ENCODE peak calls at places on chromosomes 6 and 20, in six cellular contexts. A, M, Z, P, Y and G are unnamed samples.
A peak's percentile ranks its signal among the peaks of the same experiment; 100 is the strongest.

GRCh38 chr6:12395898-12396297 is 105.7 kb downstream of the EDN1 start:
- DNase-seq in A (no peak), M (no peak), Z (no peak), P (no peak), Y (no peak), G (no peak)

GRCh38 chr6:41584668-41585205 is 38.6 kb downstream of the FOXP4 start:
- DNase-seq in A (no peak), M (no peak), Z (no peak), P (peak; percentile 72), Y (peak; percentile 36), G (peak; percentile 61)

GRCh38 chr20:49510562-49511117 is 28.2 kb upstream of the KCNB1 start:
- DNase-seq in A (peak; percentile 83), M (no peak), Z (peak; percentile 12), P (no peak), Y (peak; percentile 75), G (no peak)

GRCh38 chr20:34578040-34578439 is 19.5 kb downstream of the MAP1LC3A start:
- DNase-seq in A (peak; percentile 39), M (no peak), Z (no peak), P (no peak), Y (peak; percentile 20), G (no peak)

GRCh38 chr6:150263765-150264415 is 104.9 kb upstream of the IYD start:
- DNase-seq in A (no peak), M (no peak), Z (no peak), P (no peak), Y (no peak), G (no peak)

GRCh38 chr20:51388227-51388626 is 154.3 kb downstream of the NFATC2 start:
- DNase-seq in A (peak; percentile 66), M (no peak), Z (no peak), P (no peak), Y (peak; percentile 66), G (no peak)

GRCh38 chr6:139765825-139766285 is 391.4 kb upstream of the CITED2 start:
- DNase-seq in A (peak; percentile 74), M (no peak), Z (peak; percentile 49), P (no peak), Y (peak; percentile 72), G (peak; percentile 57)

GRCh38 chr6:138403324-138403800 is 661 bp upstream of the HEBP2 start:
- DNase-seq in A (no peak), M (peak; percentile 1), Z (peak; percentile 58), P (peak; percentile 67), Y (no peak), G (peak; percentile 53)

GRCh38 chr6:42786525-42786985 is 4.7 kb downstream of the BICRAL start:
- DNase-seq in A (no peak), M (no peak), Z (no peak), P (no peak), Y (no peak), G (no peak)

GRCh38 chr6:25107218-25107617 is 171.5 kb upstream of the RIPOR2 start:
- DNase-seq in A (no peak), M (no peak), Z (no peak), P (no peak), Y (no peak), G (no peak)

GRCh38 chr6:169709293-169709692 is 7.4 kb downstream of the C6orf120 start:
- DNase-seq in A (no peak), M (no peak), Z (no peak), P (no peak), Y (no peak), G (no peak)

GRCh38 chr6:116451916-116452315 is 9.3 kb upstream of the CALHM6 start:
- DNase-seq in A (no peak), M (no peak), Z (no peak), P (no peak), Y (no peak), G (no peak)

GRCh38 chr6:85669735-85670194 is 27.1 kb upstream of the SYNCRIP start:
- DNase-seq in A (peak; percentile 68), M (no peak), Z (peak; percentile 56), P (peak; percentile 53), Y (peak; percentile 28), G (peak; percentile 63)

GRCh38 chr6:25315194-25315593 is 36.0 kb downstream of the CARMIL1 start:
- DNase-seq in A (no peak), M (peak; percentile 24), Z (no peak), P (no peak), Y (no peak), G (peak; percentile 85)

GRCh38 chr6:18141805-18142590 is 12.9 kb downstream of the TPMT start:
- DNase-seq in A (no peak), M (no peak), Z (no peak), P (no peak), Y (no peak), G (peak; percentile 81)

GRCh38 chr20:52269926-52270325 is 78.3 kb upstream of the ZFP64 start:
- DNase-seq in A (no peak), M (no peak), Z (no peak), P (no peak), Y (no peak), G (no peak)

GRCh38 chr6:20534906-20535305 is 649 bp downstream of the CDKAL1 start:
- DNase-seq in A (no peak), M (no peak), Z (no peak), P (peak; percentile 33), Y (no peak), G (no peak)

GRCh38 chr6:46730918-46731461 is 4.2 kb downstream of the PLA2G7 start:
- DNase-seq in A (no peak), M (no peak), Z (no peak), P (no peak), Y (peak; percentile 32), G (no peak)

GRCh38 chr20:3889489-3890409 is 562 bp downstream of the PANK2 start:
- DNase-seq in A (no peak), M (no peak), Z (peak; percentile 37), P (peak; percentile 53), Y (peak; percentile 10), G (peak; percentile 46)
- H2AK5ac ChIP-seq in A (peak overlapping the region; percentile 90), M (peak overlapping the region; percentile 72), Z (peak overlapping the region; percentile 59), P (no peak overlapping the region), Y (peak overlapping the region; percentile 89), G (peak overlapping the region; percentile 90)

DNA sequence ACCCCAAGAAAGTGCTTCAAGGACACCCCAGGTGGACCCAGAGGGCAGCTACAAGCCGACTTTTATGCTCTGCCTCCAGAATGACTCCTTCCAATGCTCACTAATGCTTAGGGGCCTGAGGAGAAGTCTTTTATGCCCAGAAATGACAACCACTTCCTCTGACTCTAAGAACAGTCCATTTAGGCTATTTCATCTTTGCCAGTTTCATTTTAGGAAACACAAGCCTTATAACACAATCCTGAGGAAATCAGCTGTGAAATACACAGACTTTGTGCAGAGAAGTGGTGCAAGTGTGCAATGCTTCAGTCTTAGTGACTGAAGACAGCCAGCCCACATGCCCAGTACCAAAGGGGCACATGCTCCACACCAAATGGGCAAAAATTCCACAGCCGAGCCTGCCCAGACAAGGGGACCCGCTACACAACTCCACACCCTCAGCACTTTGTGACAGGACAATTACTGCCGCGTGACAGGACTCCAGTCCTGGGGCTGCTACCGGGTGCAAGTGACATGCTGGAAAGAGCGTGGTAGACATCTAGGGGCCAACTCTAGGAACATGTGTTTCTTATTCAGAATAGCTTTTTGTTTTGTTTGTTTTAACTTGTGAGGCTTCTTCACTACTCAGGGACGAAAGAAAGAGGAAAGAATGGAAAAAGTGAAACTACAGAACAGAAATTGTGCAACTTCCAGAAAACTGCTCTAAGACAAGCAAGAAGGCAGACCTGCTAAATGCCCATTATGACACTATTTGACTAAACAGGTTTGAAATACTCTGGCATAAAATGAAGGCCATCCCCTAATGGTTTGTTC is 28.2 kb upstream of the PLAGL1 start:
- DNase-seq in A (peak; percentile 40), M (peak; percentile 9), Z (peak; percentile 57), P (no peak), Y (peak; percentile 3), G (peak; percentile 22)
- H3K4me3 ChIP-seq in A (peak overlapping the region; percentile 25), M (no peak overlapping the region), Z (no peak overlapping the region), P (no peak overlapping the region), Y (no peak overlapping the region), G (no peak overlapping the region)

GRCh38 chr6:32853541-32854375 is at the start of the genes PSMB9 and TAP1:
- DNase-seq in A (peak; percentile 90), M (peak; percentile 86), Z (peak; percentile 97), P (peak; percentile 91), Y (peak; percentile 99), G (peak; percentile 94)

GRCh38 chr6:32855467-32856174 is 1.6 kb downstream of the PSMB9 start:
- DNase-seq in A (no peak), M (no peak), Z (peak; percentile 28), P (no peak), Y (peak; percentile 72), G (no peak)

GRCh38 chr6:32852018-32852843 is 1.3 kb downstream of the TAP1 start:
- DNase-seq in A (no peak), M (no peak), Z (no peak), P (no peak), Y (peak; percentile 76), G (no peak)

GRCh38 chr6:32852844-32853540 is 512 bp downstream of the TAP1 start:
- DNase-seq in A (peak; percentile 18), M (no peak), Z (peak; percentile 64), P (peak; percentile 73), Y (peak; percentile 55), G (peak; percentile 16)

DNA sequence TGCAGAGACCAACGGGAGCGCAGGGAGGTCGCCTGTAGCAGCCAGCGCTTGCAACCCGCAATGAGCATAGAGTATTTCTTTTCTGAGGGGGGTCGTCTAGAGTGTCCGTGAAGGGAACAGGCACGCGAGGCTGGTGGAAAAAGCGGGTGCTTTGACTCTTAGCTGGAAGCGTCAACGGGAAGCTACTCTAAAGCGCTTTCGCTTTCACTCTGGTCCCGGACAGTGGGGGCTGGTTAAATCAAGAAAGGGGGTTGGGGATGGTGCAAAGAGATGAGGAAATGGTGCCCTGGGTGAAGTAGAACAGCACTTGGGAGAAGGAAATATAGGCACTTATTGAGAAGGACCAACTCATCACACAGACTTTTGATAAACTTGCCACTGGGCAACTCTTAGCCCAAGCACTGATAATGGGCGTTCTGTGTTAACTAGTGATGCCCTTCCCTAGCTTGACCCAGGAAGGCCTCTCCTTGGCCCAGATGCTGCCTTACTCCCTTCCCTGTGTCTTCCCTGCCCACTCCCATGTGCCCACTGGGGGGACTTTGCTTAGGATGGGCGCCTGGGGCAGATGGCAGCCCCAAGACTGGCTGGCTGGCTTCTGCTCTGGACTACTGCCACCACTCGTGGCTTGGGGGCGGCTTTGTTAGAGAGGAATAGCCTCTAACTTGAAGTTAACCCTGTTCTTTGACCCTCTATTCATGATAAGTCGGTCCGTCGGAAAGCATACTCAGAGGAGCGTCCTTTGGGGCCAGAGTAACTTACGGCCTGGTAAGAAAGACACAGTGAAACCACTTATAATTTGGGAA is 585 bp downstream of the PSMB9 start:
- DNase-seq in A (peak; percentile 33), M (no peak), Z (peak; percentile 68), P (no peak), Y (peak; percentile 18), G (no peak)
- H3K9ac ChIP-seq in A (peak overlapping the region; percentile 38), M (peak overlapping the region; percentile 22), Z (peak overlapping the region; percentile 90), P (no peak overlapping the region), Y (no peak overlapping the region), G (no peak overlapping the region)

DNA sequence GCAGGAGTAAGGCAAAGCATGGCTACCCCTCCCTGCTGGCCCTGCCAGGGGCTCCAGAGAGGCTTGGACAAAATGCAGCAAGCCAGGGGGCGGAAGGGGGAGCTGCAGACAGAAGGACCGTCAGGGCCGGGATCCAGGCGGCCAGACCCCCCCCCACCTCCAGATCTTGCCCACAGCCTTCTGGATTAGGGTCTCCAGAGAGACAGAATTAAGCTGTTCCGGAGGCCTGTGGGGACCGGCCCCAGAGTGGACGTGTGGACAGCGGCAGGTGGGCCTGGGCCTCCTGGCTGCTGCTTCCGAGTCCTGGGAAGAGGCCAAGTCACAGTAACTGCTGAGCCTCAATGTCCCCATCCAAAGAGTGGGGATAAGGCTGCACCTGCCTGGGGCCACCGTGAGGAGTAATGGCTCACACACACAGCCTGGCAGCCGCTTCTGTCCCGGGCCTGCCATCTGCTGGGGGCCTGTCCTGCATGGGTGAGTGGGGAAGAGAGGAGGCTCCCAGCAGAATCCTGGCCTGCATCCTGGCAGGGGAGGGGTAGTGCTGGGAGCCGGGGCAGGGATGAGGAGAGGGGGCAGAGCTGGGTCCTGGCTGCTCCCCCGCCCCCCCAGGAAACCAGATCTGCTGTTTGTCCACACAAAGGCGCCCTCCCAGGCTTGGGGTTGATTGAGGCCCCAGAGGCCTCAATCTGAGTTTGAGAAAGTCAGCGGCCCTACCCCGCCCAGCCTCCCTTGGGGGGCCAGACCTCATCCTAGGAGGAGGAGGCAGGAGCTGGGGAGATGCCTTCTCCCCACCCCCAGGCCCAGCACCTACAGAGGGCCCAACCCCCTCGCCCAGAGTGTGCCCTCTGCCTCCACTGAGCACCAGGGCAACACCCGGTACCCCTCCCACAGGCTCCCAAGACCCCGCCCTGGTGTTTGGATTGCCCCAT is 3.9 kb downstream of the LAMA5 start:
- DNase-seq in A (no peak), M (no peak), Z (no peak), P (peak; percentile 62), Y (no peak), G (peak; percentile 74)
- H2AK5ac ChIP-seq in A (no peak overlapping the region), M (peak overlapping the region; percentile 98), Z (peak overlapping the region; percentile 81), P (peak overlapping the region; percentile 93), Y (no peak overlapping the region), G (no peak overlapping the region)